ENCODE peak calls at places on chromosomes 5 and 9, in four cellular contexts. M is PC-9, I is fibroblast of pulmonary artery, W is GM13977. U is an unnamed sample.

GRCh38 chr5:149125386-149125891 is 15.9 kb upstream of the ABLIM3 start:
- DNase-seq in W (no peak), I (no peak), M (peak; percentile 75), U (peak; percentile 85)

GRCh38 chr5:51890435-51891116 is 507.3 kb downstream of the ISL1 start:
- DNase-seq in W (no peak), I (no peak), M (no peak), U (no peak)

GRCh38 chr5:30041831-30042385 is 1151.6 kb upstream of the CDH6 start:
- DNase-seq in W (no peak), I (no peak), M (no peak), U (no peak)

GRCh38 chr9:137882506-137882821 is 4.9 kb downstream of the CACNA1B start:
- DNase-seq in M (no peak), W (no peak), I (no peak), U (no peak)

GRCh38 chr5:43007246-43007910 is 32.7 kb downstream of the ANXA2R start:
- DNase-seq in W (peak; percentile 52), I (peak; percentile 97), M (peak; percentile 96), U (peak; percentile 82)

GRCh38 chr5:106862450-106863193 is 808.1 kb downstream of the EFNA5 start:
- DNase-seq in W (no peak), I (peak; percentile 21), M (no peak), U (peak; percentile 17)

GRCh38 chr9:95511952-95512750 is 4.6 kb downstream of the PTCH1 start:
- DNase-seq in W (no peak), M (no peak), I (peak; percentile 39), U (peak; percentile 19)

GRCh38 chr9:13707635-13708410 is 428.3 kb upstream of the MPDZ start:
- DNase-seq in M (no peak), I (peak; percentile 98), W (no peak), U (peak; percentile 47)

GRCh38 chr9:136436055-136436634 is 3.5 kb downstream of the INPP5E start:
- DNase-seq in W (no peak), I (no peak), M (no peak), U (no peak)

GRCh38 chr5:56091664-56092063 is 96.9 kb upstream of the IL6ST start:
- DNase-seq in M (no peak), W (no peak), I (no peak), U (no peak)

GRCh38 chr5:122163151-122164069 is 34.1 kb downstream of the ZNF474 start:
- DNase-seq in M (peak; percentile 7), I (peak; percentile 86), W (no peak), U (peak; percentile 92)

GRCh38 chr5:192691-192969 is 1.3 kb downstream of the LRRC14B start:
- DNase-seq in I (no peak), M (no peak), W (no peak), U (no peak)

GRCh38 chr5:57094753-57095683 is 78.8 kb upstream of the GPBP1 start:
- DNase-seq in I (peak; percentile 4), W (no peak), M (peak; percentile 68), U (peak; percentile 40)

GRCh38 chr9:115071176-115071575 is 46.8 kb downstream of the TNC start:
- DNase-seq in W (no peak), M (peak; percentile 4), I (no peak), U (no peak)

GRCh38 chr5:43335681-43336080 is 22.5 kb upstream of the HMGCS1 start:
- DNase-seq in W (no peak), I (no peak), M (no peak), U (no peak)

GRCh38 chr5:36535837-36536236 is 70.6 kb upstream of the SLC1A3 start:
- DNase-seq in W (no peak), M (no peak), I (no peak), U (no peak)

GRCh38 chr5:2515180-2515809 is 236.2 kb downstream of the IRX2 start:
- DNase-seq in M (no peak), I (no peak), W (no peak), U (no peak)

GRCh38 chr9:12502520-12502919 is 190.7 kb upstream of the TYRP1 start:
- DNase-seq in W (no peak), M (no peak), I (no peak), U (no peak)
- TF ChIP-seq CTCF in W (no peak), M (no peak), I (no peak), U (no peak)

GRCh38 chr5:140828402-140828737 is 610 bp downstream of the PCDHA6 start:
- DNase-seq in I (no peak), W (no peak), M (no peak), U (peak; percentile 8)

GRCh38 chr5:140821375-140822280 is at the start of gene PCDHA5:
- DNase-seq in W (no peak), I (peak; percentile 18), M (no peak), U (peak; percentile 17)

GRCh38 chr5:140827704-140828401 is at the start of gene PCDHA6:
- DNase-seq in W (no peak), M (no peak), I (peak; percentile 7), U (peak; percentile 48)

GRCh38 chr5:140822281-140822629 is 842 bp downstream of the PCDHA5 start:
- DNase-seq in M (no peak), I (no peak), W (no peak), U (no peak)

DNA sequence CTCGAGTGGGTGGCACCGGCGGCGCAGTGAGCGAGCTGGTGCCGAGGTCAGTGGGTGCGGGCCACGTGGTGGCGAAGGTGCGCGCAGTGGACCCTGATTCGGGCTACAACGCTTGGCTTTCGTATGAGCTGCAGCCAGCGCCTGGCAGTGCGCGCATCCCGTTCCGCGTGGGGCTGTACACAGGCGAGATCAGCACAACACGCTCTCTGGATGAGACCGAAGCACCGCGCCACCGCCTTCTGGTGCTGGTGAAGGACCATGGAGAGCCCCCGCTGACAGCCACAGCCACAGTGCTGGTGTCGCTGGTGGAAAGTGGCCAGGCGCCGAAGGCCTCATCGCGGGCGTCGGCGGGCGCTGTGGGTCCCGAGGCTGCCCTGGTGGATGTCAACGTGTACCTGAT is 2.1 kb downstream of the PCDHA5 start:
- DNase-seq in W (no peak), I (no peak), M (no peak), U (no peak)
- TF ChIP-seq CTCF in W (no peak), I (no peak), M (no peak), U (no peak)

DNA sequence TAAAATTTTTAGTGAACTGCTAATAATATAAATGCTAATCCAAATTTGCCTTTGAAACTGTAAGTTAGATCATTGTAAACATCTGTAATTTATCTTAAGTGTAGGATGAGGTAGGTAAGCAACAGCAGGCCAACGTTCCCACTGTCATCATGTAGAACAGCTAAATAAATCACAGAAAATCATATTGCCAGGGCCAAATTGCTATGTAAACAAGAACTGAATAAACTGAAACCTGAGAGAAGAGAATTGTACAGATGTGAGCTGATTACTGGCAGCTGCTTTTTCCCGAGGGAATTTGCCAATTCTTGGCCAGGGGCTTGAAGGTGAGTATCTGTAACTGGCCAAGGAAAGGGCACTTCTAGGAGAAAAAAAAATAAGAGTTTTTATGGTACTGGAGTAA is 97.7 kb downstream of the CDH10 start:
- DNase-seq in M (no peak), I (no peak), W (no peak), U (no peak)
- TF ChIP-seq CTCF in M (no peak), I (no peak), W (no peak), U (no peak)

DNA sequence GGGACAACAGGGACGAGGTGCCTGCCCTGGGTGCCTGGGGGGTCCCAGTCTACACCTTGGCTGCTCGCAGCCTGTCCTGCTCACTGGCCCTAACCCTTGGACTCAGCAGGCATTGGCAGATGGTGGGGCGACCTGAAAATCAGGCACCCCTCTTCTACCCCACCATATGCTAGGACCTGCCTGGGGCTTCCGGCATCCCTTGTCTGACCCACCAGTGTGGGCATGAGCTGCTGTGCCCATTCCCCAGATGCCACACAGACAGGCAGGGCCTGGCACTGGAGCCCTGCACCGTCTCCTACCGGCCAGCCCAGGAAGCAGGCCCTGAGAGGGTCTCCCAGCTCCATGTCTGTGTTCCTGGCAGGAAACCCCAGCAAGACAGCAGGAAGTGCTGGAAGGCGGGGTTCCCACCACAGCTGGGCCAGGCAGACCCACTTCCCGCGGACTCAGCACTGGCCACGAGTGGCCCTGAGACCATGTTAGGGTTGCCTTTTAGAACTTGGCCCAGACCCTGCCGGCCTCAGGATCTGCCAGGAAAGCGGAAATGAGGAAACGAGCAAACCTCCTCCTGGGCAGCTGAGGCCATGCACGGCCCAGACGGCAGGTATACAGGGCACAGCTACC is 3.1 kb downstream of the NINJ1 start:
- DNase-seq in W (no peak), I (no peak), M (no peak), U (no peak)
- TF ChIP-seq CTCF in W (no peak), I (no peak), M (no peak), U (no peak)

DNA sequence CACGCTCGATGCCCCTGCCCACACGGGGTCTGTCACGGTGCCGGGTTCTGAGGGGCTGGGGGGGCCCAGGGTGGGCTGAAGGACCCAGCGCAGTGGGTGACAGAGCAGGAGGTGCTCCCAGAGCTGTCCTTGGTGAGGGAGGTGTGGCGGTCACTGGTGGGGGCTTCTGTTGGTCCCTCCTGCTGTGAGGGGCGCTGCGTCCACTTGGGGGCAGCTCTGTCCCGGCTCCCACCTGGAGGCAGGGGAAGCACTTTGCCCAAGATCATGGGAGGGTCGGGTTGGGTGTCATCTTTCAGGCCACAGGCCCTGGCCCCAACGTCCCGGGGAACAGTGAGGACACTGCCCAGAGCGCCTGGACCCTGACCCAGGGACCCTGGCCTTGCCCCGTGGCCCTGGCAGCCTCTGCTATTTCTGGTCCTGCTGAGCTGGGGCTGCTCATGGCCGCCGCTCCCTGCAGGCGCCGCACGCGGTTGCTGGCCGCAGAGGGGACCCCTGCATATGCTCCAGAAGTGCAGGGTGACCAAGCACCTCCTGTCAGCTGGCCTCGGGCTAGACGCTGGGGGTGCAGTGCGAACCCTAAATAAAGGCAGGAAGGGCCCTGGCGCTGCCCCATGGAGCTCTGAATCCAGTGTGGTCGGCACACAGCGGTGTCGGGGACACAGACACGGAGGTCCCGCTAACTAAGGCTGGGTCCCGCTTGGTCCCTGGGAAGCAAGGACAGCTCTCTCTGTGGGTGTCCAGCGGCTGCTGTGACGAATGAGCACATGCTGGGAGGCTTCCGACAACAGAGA is 11.6 kb upstream of the RNU6ATAC start:
- DNase-seq in I (no peak), M (peak; percentile 23), W (no peak), U (no peak)
- TF ChIP-seq CTCF in I (peak; percentile 11), M (no peak), W (no peak), U (no peak)

GRCh38 chr5:50439221-50439620 is 1.9 kb downstream of the EMB start:
- DNase-seq in I (no peak), M (no peak), W (no peak), U (no peak)

GRCh38 chr5:50441479-50441815 is 359 bp upstream of the EMB start:
- DNase-seq in W (no peak), M (no peak), I (no peak), U (no peak)

GRCh38 chr5:50435131-50435530 is 6.0 kb downstream of the EMB start:
- DNase-seq in M (no peak), I (no peak), W (peak; percentile 25), U (no peak)

GRCh38 chr5:50445281-50445949 is 4.3 kb upstream of the EMB start:
- DNase-seq in I (no peak), W (peak; percentile 30), M (no peak), U (no peak)

GRCh38 chr5:50440651-50441478 is at the start of gene EMB:
- DNase-seq in M (peak; percentile 66), I (peak; percentile 1), W (peak; percentile 56), U (peak; percentile 75)
- TF ChIP-seq CTCF in M (no peak), I (no peak), W (peak; percentile 57), U (peak; percentile 27)